ENCODE peak calls at places on chromosomes 4 and X, in ten cellular contexts. A, S, B, F, D, U, Z, E, L and K are unnamed samples.

GRCh38 chr4:140996757-140997156 is 136.5 kb downstream of the RNF150 start:
- DNase-seq in A (no peak), S (no peak), B (no peak), F (no peak), D (peak), U (no peak), Z (no peak), E (no peak), L (no peak), K (no peak)

GRCh38 chr4:27094785-27095184 is 234.1 kb downstream of the STIM2 start:
- DNase-seq in A (no peak), S (no peak), B (no peak), F (no peak), D (no peak), U (no peak), Z (no peak), E (no peak), L (no peak), K (no peak)

GRCh38 chr4:71538528-71538927 is 199.7 kb downstream of the SLC4A4 start:
- DNase-seq in A (no peak), S (no peak), B (no peak), F (no peak), D (no peak), U (no peak), Z (no peak), E (no peak), L (no peak), K (no peak)

GRCh38 chr4:39025552-39026085 is 6.6 kb downstream of the TMEM156 start:
- DNase-seq in A (no peak), S (no peak), B (no peak), F (no peak), D (no peak), U (no peak), Z (no peak), E (no peak), L (peak), K (no peak)

GRCh38 chrX:136162827-136163427 is 15.6 kb downstream of the FHL1 start:
- DNase-seq in A (peak), S (no peak), B (no peak), F (peak), D (no peak), U (no peak), Z (peak), E (no peak), L (peak), K (no peak)

GRCh38 chr4:98630804-98631454 is 27.5 kb downstream of the TSPAN5 start:
- DNase-seq in A (no peak), S (no peak), B (no peak), F (no peak), D (no peak), U (no peak), Z (no peak), E (no peak), L (no peak), K (no peak)

GRCh38 chr4:182145360-182145905 is 97.8 kb upstream of the TENM3 start:
- DNase-seq in A (no peak), S (no peak), B (no peak), F (no peak), D (no peak), U (no peak), Z (no peak), E (no peak), L (no peak), K (no peak)

GRCh38 chr4:118307619-118308018 is 45.2 kb downstream of the PRSS12 start:
- DNase-seq in A (no peak), S (no peak), B (no peak), F (no peak), D (no peak), U (no peak), Z (no peak), E (no peak), L (no peak), K (no peak)

GRCh38 chr4:57124145-57124544 is 14.0 kb upstream of the IGFBP7 start:
- DNase-seq in A (no peak), S (no peak), B (no peak), F (no peak), D (no peak), U (no peak), Z (no peak), E (no peak), L (no peak), K (no peak)

GRCh38 chr4:155819066-155819465 is 47.0 kb downstream of the ASIC5 start:
- DNase-seq in A (no peak), S (no peak), B (no peak), F (no peak), D (no peak), U (no peak), Z (no peak), E (no peak), L (no peak), K (no peak)

GRCh38 chr4:139951051-139951450 is 202.9 kb downstream of the MAML3 start:
- DNase-seq in A (no peak), S (no peak), B (no peak), F (no peak), D (no peak), U (no peak), Z (no peak), E (no peak), L (no peak), K (no peak)

GRCh38 chr4:17544831-17545234 is 29.9 kb downstream of the CLRN2 start:
- DNase-seq in A (no peak), S (no peak), B (no peak), F (no peak), D (no peak), U (no peak), Z (no peak), E (no peak), L (no peak), K (no peak)

GRCh38 chr4:19729873-19730735 is 521.6 kb upstream of the SLIT2 start:
- DNase-seq in A (no peak), S (no peak), B (no peak), F (no peak), D (no peak), U (no peak), Z (peak), E (no peak), L (no peak), K (no peak)

GRCh38 chr4:32790803-32791202 is 2070.6 kb downstream of the PCDH7 start:
- DNase-seq in A (no peak), S (no peak), B (no peak), F (no peak), D (no peak), U (no peak), Z (no peak), E (no peak), L (no peak), K (no peak)

GRCh38 chr4:175805863-175806262 is 6.2 kb downstream of the GPM6A start:
- DNase-seq in A (no peak), S (no peak), B (no peak), F (no peak), D (no peak), U (no peak), Z (no peak), E (no peak), L (no peak), K (no peak)

GRCh38 chr4:183996868-183997267 is 91.8 kb downstream of the STOX2 start:
- DNase-seq in A (no peak), S (no peak), B (no peak), F (no peak), D (no peak), U (no peak), Z (no peak), E (no peak), L (no peak), K (no peak)

GRCh38 chr4:52824603-52825310 is 37.4 kb upstream of the RASL11B start:
- DNase-seq in A (no peak), S (no peak), B (no peak), F (no peak), D (no peak), U (no peak), Z (peak), E (no peak), L (no peak), K (no peak)

GRCh38 chrX:148270499-148270898 is 229.9 kb upstream of the AFF2 start:
- DNase-seq in A (no peak), S (no peak), B (no peak), F (no peak), D (no peak), U (no peak), Z (no peak), E (no peak), L (no peak), K (no peak)

GRCh38 chr4:107094332-107094731 is 58.2 kb upstream of the DKK2 start:
- DNase-seq in A (no peak), S (no peak), B (no peak), F (peak), D (peak), U (no peak), Z (no peak), E (no peak), L (no peak), K (no peak)

GRCh38 chr4:75289843-75290616 is 224.2 kb downstream of the RCHY1 start:
- DNase-seq in A (peak), S (no peak), B (no peak), F (peak), D (no peak), U (no peak), Z (no peak), E (no peak), L (peak), K (no peak)

GRCh38 chr4:105843941-105844340 is 51.3 kb upstream of the NPNT start:
- DNase-seq in A (no peak), S (no peak), B (no peak), F (no peak), D (no peak), U (no peak), Z (no peak), E (no peak), L (no peak), K (no peak)

GRCh38 chrX:31237189-31237588 is 165.3 kb upstream of the FTHL17 start:
- DNase-seq in A (no peak), S (no peak), B (no peak), F (no peak), D (no peak), U (no peak), Z (no peak), E (no peak), L (no peak), K (no peak)

GRCh38 chr4:187908079-187908501 is 87.5 kb upstream of the ZFP42 start:
- DNase-seq in A (no peak), S (no peak), B (no peak), F (no peak), D (peak), U (no peak), Z (no peak), E (no peak), L (peak), K (no peak)

GRCh38 chr4:182888894-182889293 is 28.3 kb downstream of the DCTD start:
- DNase-seq in A (no peak), S (no peak), B (no peak), F (no peak), D (no peak), U (no peak), Z (no peak), E (no peak), L (no peak), K (no peak)

GRCh38 chrX:18674417-18674787 is 2.5 kb upstream of the RS1 start:
- DNase-seq in A (peak), S (no peak), B (peak), F (no peak), D (no peak), U (no peak), Z (peak), E (no peak), L (no peak), K (no peak)

GRCh38 chrX:18674788-18675735 is 3.2 kb upstream of the RS1 start:
- DNase-seq in A (peak), S (no peak), B (peak), F (peak), D (peak), U (peak), Z (peak), E (peak), L (peak), K (peak)

GRCh38 chrX:18677140-18677834 is 5.4 kb upstream of the RS1 start:
- DNase-seq in A (no peak), S (no peak), B (no peak), F (no peak), D (no peak), U (no peak), Z (no peak), E (no peak), L (no peak), K (no peak)

GRCh38 chrX:18676050-18676449 is 4.1 kb upstream of the RS1 start:
- DNase-seq in A (no peak), S (no peak), B (no peak), F (no peak), D (no peak), U (no peak), Z (no peak), E (no peak), L (no peak), K (no peak)

DNA sequence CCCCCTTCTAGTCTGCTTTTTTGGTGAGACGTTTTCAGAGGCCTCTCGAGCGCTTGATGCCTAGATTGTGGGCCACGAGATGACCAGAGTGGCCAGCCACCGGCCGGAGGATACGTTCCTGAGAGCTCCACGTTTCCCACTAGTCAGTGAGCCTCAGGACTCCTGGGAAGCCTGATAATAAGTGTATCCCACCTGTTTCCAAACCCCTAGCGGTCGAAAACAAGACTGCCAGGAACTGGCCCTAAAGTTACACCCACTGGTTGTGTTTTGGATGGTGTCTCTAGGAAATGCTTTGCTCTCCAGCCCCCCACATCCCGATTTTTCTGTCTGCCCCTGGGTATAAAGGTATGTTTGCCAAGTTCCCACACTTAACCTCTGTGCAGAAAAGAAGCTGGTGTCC is 4.6 kb upstream of the RS1 start:
- DNase-seq in A (no peak), S (no peak), B (no peak), F (no peak), D (no peak), U (no peak), Z (no peak), E (no peak), L (peak), K (no peak)
- TF ChIP-seq CTCF in A (no peak), S (no peak), B (no peak), F (peak), D (peak), U (no peak), Z (peak), E (peak), L (no peak), K (no peak)

GRCh38 chr4:119559044-119559647 is 69.5 kb downstream of the PDE5A start:
- DNase-seq in A (no peak), S (no peak), B (no peak), F (peak), D (no peak), U (no peak), Z (no peak), E (no peak), L (peak), K (no peak)
- TF ChIP-seq CTCF in A (peak), S (peak), B (peak), F (peak), D (peak), U (no peak), Z (peak), E (peak), L (peak), K (no peak)

GRCh38 chr4:33966808-33967207 is 2277.5 kb downstream of the ARAP2 start:
- DNase-seq in A (no peak), S (no peak), B (no peak), F (no peak), D (no peak), U (no peak), Z (no peak), E (no peak), L (no peak), K (no peak)
- TF ChIP-seq CTCF in A (no peak), S (no peak), B (no peak), F (peak), D (no peak), U (no peak), Z (peak), E (peak), L (no peak), K (no peak)

DNA sequence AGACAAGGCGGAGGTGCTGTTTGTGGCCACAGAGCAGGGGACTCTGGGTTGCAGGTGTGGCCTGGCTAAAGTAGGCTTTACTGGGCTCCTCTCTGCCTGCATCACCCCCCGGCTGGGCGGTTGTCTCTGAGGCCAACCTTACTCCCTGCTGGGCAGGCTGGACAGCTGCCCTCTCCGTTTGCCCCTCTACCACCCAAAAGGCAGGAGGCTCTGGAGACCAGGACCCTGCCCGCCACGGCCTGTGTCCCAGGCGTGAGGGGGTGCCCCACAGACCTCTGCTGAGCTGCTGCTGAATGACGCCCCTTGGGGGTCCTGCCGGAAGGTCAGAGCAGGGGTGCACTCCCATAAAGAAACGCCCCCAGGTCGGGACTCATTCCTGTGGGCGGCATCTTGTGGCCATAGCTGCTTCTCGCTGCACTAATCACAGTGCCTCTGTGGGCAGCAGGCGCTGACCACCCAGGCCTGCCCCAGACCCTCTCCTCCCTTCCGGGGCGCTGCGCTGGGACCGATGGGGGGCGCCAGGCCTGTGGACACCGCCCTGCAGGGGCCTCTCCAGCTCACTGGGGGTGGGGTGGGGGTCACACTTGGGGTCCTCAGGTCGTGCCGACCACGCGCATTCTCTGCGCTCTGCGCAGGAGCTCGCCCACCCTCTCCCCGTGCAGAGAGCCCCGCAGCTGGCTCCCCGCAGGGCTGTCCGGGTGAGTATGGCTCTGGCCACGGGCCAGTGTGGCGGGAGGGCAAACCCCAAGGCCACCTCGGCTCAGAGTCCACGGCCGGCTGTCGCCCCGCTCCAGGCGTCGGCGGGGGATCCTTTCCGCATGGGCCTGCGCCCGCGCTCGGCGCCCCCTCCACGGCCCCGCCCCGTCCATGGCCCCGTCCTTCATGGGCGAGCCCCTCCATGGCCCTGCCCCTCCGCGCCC is 920 bp downstream of the HTT-AS start:
- DNase-seq in A (peak), S (no peak), B (peak), F (no peak), D (no peak), U (no peak), Z (no peak), E (no peak), L (no peak), K (no peak)
- TF ChIP-seq CTCF in A (no peak), S (no peak), B (no peak), F (no peak), D (no peak), U (no peak), Z (no peak), E (no peak), L (no peak), K (no peak)

DNA sequence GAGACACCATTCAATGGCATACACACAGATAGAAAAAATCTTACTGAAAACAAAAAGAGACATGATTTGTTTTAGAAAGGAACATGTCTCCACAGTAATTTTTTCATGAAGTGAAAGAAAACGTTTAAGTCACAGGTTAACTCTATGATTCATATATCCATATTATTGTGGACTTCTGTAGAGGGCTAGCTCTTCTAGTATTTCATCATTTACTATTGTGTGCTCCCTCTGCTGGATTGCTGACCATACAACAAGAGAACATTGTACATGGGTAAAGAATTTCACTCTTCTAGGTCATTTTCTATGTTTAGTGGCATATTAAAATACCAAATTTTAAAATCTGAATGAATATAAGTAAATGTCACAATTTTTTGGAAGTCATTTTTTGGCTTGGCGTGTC is 91.8 kb upstream of the POU3F4 start:
- DNase-seq in A (no peak), S (no peak), B (no peak), F (no peak), D (no peak), U (no peak), Z (no peak), E (no peak), L (no peak), K (no peak)
- TF ChIP-seq CTCF in A (no peak), S (no peak), B (peak), F (no peak), D (no peak), U (no peak), Z (no peak), E (peak), L (no peak), K (no peak)

GRCh38 chrX:41481264-41482109 is 34.3 kb downstream of the NYX start:
- DNase-seq in A (no peak), S (no peak), B (no peak), F (peak), D (no peak), U (no peak), Z (no peak), E (no peak), L (peak), K (no peak)
- TF ChIP-seq CTCF in A (peak), S (no peak), B (no peak), F (peak), D (peak), U (no peak), Z (peak), E (peak), L (peak), K (no peak)

GRCh38 chr4:41957634-41958033 is 22.4 kb downstream of the TMEM33 start:
- DNase-seq in A (no peak), S (no peak), B (no peak), F (peak), D (no peak), U (no peak), Z (no peak), E (no peak), L (peak), K (no peak)
- TF ChIP-seq CTCF in A (no peak), S (no peak), B (no peak), F (peak), D (peak), U (no peak), Z (peak), E (peak), L (peak), K (no peak)

DNA sequence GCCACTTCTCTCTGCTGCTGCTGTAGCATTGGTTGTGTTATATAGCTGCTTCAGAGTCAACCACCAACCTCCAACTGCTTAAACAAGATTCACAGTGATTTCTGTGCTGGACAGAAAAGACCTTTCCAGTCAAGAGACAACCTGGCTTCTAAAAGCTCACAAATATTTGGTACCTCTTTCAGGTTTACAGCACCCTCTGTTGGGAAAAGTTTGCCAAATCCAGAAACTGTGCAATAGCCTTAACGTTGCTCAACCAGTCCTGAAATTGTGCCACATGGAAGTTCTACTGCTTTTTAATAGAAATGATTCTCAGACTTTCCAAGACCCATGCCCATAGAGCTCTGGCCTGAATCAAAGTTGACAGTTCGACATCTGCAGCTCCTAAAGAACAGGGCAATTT is 842.1 kb upstream of the HTR2C start:
- DNase-seq in A (no peak), S (no peak), B (no peak), F (peak), D (no peak), U (no peak), Z (no peak), E (no peak), L (peak), K (no peak)
- TF ChIP-seq CTCF in A (no peak), S (no peak), B (no peak), F (peak), D (no peak), U (no peak), Z (no peak), E (peak), L (no peak), K (no peak)

GRCh38 chr4:103204114-103204513 is 6.0 kb upstream of the CENPE start:
- DNase-seq in A (no peak), S (no peak), B (no peak), F (peak), D (no peak), U (no peak), Z (no peak), E (no peak), L (peak), K (no peak)

GRCh38 chr4:103201724-103202123 is 3.6 kb upstream of the CENPE start:
- DNase-seq in A (no peak), S (no peak), B (no peak), F (no peak), D (no peak), U (no peak), Z (no peak), E (no peak), L (no peak), K (no peak)

DNA sequence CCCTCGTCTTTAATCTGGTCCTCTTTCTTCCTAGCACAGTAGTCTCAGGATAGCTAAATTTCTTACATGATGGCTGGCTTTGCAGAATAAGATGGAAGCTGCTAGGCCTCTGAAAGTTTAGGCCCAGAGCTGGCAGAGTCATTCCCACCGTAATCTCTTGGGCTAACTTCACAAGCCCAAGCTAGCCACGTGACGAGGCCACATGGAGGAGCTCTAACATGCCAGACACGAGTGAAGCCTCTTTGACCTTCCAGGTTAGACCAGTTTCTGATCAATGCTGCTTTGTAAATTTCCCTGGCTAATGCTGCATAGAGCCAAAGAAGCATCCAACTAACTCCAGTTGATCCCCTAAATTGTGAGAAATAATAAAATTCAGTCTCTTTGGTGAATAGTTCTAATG is 9.5 kb upstream of the CENPE start:
- DNase-seq in A (no peak), S (no peak), B (no peak), F (peak), D (no peak), U (no peak), Z (no peak), E (no peak), L (peak), K (no peak)
- TF ChIP-seq CTCF in A (no peak), S (no peak), B (no peak), F (peak), D (no peak), U (no peak), Z (no peak), E (no peak), L (no peak), K (no peak)